ENCODE peak calls at places on chromosome 20, in nine cellular contexts. T is ascending aorta, F is RWPE1, O is left ventricle myocardium inferior, A is fibroblast of lung, M is mesothelial cell of epicardium, X is SK-N-SH, B is lower lobe of right lung, I is foreskin fibroblast. G is an unnamed sample.

GRCh38 chr20:58647814-58648501 is 3.1 kb upstream of the STX16 start:
- DNase-seq in B (no peak), M (peak), T (no peak), X (no peak), A (peak), F (no peak), O (no peak), I (no peak), G (no peak)

GRCh38 chr20:62370115-62370806 is 3.1 kb upstream of the LAMA5 start:
- DNase-seq in O (no peak), F (peak), M (no peak), T (no peak), A (peak), X (no peak), B (no peak), I (peak), G (no peak)

GRCh38 chr20:42855896-42856295 is 333.8 kb downstream of the PTPRT start:
- DNase-seq in F (no peak), T (no peak), X (no peak), M (no peak), I (no peak), A (no peak), B (no peak), O (no peak), G (no peak)

GRCh38 chr20:50192364-50193168 is 1.9 kb downstream of the CEBPB start:
- DNase-seq in T (peak), M (peak), A (peak), I (peak), O (peak), B (peak), X (peak), F (peak), G (no peak)

GRCh38 chr20:51862796-51863195 is 60.5 kb upstream of the SALL4 start:
- DNase-seq in X (no peak), T (no peak), A (no peak), B (no peak), I (no peak), O (no peak), F (no peak), M (no peak), G (no peak)

GRCh38 chr20:22285555-22285954 is 298.8 kb downstream of the FOXA2 start:
- DNase-seq in T (no peak), B (no peak), O (no peak), F (no peak), A (no peak), M (no peak), I (no peak), X (no peak), G (no peak)

GRCh38 chr20:54212226-54212625 is 4.3 kb downstream of the PFDN4 start:
- DNase-seq in X (no peak), A (peak), B (no peak), T (no peak), M (no peak), I (peak), O (no peak), F (no peak), G (no peak)

GRCh38 chr20:58883243-58883691 is 30.8 kb downstream of the GNAS start:
- DNase-seq in F (no peak), T (no peak), M (no peak), X (no peak), O (no peak), A (no peak), B (no peak), I (no peak), G (no peak)

GRCh38 chr20:47931002-47931401 is 145.7 kb upstream of the SULF2 start:
- DNase-seq in F (no peak), X (no peak), O (no peak), B (no peak), I (no peak), M (no peak), A (no peak), T (no peak), G (no peak)

GRCh38 chr20:3889489-3890409 is 562 bp downstream of the PANK2 start:
- DNase-seq in B (peak), X (peak), I (no peak), A (no peak), T (no peak), M (peak), O (peak), F (peak), G (no peak)

GRCh38 chr20:54506643-54507042 is 31.2 kb downstream of the DOK5 start:
- DNase-seq in X (no peak), B (no peak), M (no peak), A (no peak), I (no peak), O (no peak), F (no peak), T (no peak), G (no peak)

GRCh38 chr20:12570371-12570770 is 438.4 kb upstream of the SPTLC3 start:
- DNase-seq in T (no peak), A (no peak), O (no peak), M (no peak), B (no peak), F (no peak), X (peak), I (no peak), G (no peak)

GRCh38 chr20:881051-881820 is 34.9 kb downstream of the ANGPT4 start:
- DNase-seq in B (no peak), T (no peak), X (no peak), O (no peak), M (no peak), F (peak), A (peak), I (peak), G (no peak)

GRCh38 chr20:18380908-18381529 is 85.8 kb downstream of the DZANK1 start:
- DNase-seq in M (no peak), T (no peak), B (no peak), I (no peak), X (no peak), A (no peak), O (no peak), F (no peak), G (no peak)

GRCh38 chr20:62601172-62601571 is 41.1 kb upstream of the SLCO4A1 start:
- DNase-seq in T (no peak), I (no peak), O (no peak), F (no peak), X (no peak), B (no peak), A (no peak), M (no peak), G (no peak)

GRCh38 chr20:44010162-44010704 is 95.6 kb downstream of the TOX2 start:
- DNase-seq in T (no peak), O (no peak), A (no peak), M (no peak), X (peak), F (no peak), I (no peak), B (no peak), G (no peak)

GRCh38 chr20:25286917-25287316 is 39.0 kb downstream of the PYGB start:
- DNase-seq in A (no peak), X (no peak), O (peak), I (no peak), T (peak), M (no peak), B (peak), F (no peak), G (no peak)

GRCh38 chr20:47146703-47147102 is 209.8 kb downstream of the ZMYND8 start:
- DNase-seq in A (peak), M (no peak), F (no peak), T (no peak), B (no peak), I (peak), X (no peak), O (no peak), G (no peak)

GRCh38 chr20:7375905-7376304 is 564.4 kb downstream of the HAO1 start:
- DNase-seq in B (no peak), X (no peak), I (no peak), A (peak), M (no peak), T (no peak), F (peak), O (no peak), G (no peak)

GRCh38 chr20:45779011-45779915 is 12.4 kb downstream of the WFDC3 start:
- DNase-seq in F (peak), X (no peak), A (peak), T (peak), B (peak), M (no peak), O (peak), I (peak), G (no peak)

GRCh38 chr20:5070570-5070969 is 49.2 kb downstream of the PCNA start:
- DNase-seq in B (no peak), I (no peak), A (no peak), M (no peak), X (no peak), T (no peak), O (no peak), F (no peak), G (no peak)

GRCh38 chr20:57667924-57668782 is 41.7 kb downstream of the PMEPA1 start:
- DNase-seq in O (no peak), A (no peak), T (no peak), B (peak), M (no peak), X (no peak), I (no peak), F (no peak), G (no peak)

GRCh38 chr20:43723194-43723593 is 3.6 kb downstream of the GTSF1L start:
- DNase-seq in M (no peak), F (no peak), O (no peak), X (peak), B (no peak), T (no peak), A (peak), I (no peak), G (no peak)

GRCh38 chr20:24685736-24686135 is 216.3 kb downstream of the SYNDIG1 start:
- DNase-seq in F (no peak), O (no peak), B (no peak), X (no peak), T (peak), M (no peak), I (no peak), A (no peak), G (no peak)

GRCh38 chr20:5402903-5403531 is 86.3 kb upstream of the PROKR2 start:
- DNase-seq in I (no peak), X (no peak), A (no peak), B (no peak), F (peak), O (no peak), T (no peak), M (no peak), G (no peak)

GRCh38 chr20:10696650-10697049 is 22.9 kb upstream of the JAG1 start:
- DNase-seq in F (no peak), O (no peak), A (no peak), I (no peak), T (no peak), M (no peak), X (no peak), B (no peak), G (no peak)

GRCh38 chr20:37347891-37348642 is 2.1 kb downstream of the SRC start:
- DNase-seq in X (peak), A (no peak), O (no peak), M (no peak), F (no peak), B (no peak), T (no peak), I (no peak), G (no peak)

GRCh38 chr20:54356726-54357235 is 118.6 kb upstream of the DOK5 start:
- DNase-seq in M (no peak), I (peak), F (no peak), T (no peak), A (peak), X (no peak), O (no peak), B (no peak), G (no peak)

GRCh38 chr20:8414611-8415274 is 282.7 kb downstream of the PLCB1 start:
- DNase-seq in X (no peak), T (no peak), I (peak), F (peak), M (no peak), O (no peak), A (peak), B (no peak), G (no peak)

GRCh38 chr20:50321797-50322480 is 131.3 kb downstream of the CEBPB start:
- DNase-seq in A (peak), B (peak), X (peak), I (no peak), M (no peak), F (peak), O (no peak), T (no peak), G (no peak)

GRCh38 chr20:51562334-51563140 is 20.0 kb upstream of the NFATC2 start:
- DNase-seq in M (peak), F (peak), B (peak), O (peak), I (peak), X (peak), A (peak), T (peak), G (no peak)

GRCh38 chr20:10919549-10920140 is 245.8 kb upstream of the JAG1 start:
- DNase-seq in I (peak), M (no peak), X (no peak), A (peak), B (no peak), T (peak), F (peak), O (peak), G (no peak)

GRCh38 chr20:44963325-44964215 is 2.7 kb upstream of the STK4 start:
- DNase-seq in O (no peak), I (no peak), A (no peak), T (no peak), F (no peak), M (no peak), X (no peak), B (no peak), G (no peak)

GRCh38 chr20:1390552-1391403 is 2.1 kb downstream of the FKBP1A start:
- DNase-seq in A (no peak), I (no peak), X (no peak), F (no peak), M (no peak), B (no peak), T (no peak), O (no peak), G (no peak)

GRCh38 chr20:35290887-35291417 is 1.3 kb downstream of the FAM83C start:
- DNase-seq in O (no peak), I (no peak), X (no peak), T (no peak), M (no peak), B (no peak), A (no peak), F (no peak), G (no peak)
- TF ChIP-seq CTCF in O (no peak), I (no peak), X (no peak), T (no peak), M (no peak), B (no peak), A (no peak), F (no peak), G (no peak)

DNA sequence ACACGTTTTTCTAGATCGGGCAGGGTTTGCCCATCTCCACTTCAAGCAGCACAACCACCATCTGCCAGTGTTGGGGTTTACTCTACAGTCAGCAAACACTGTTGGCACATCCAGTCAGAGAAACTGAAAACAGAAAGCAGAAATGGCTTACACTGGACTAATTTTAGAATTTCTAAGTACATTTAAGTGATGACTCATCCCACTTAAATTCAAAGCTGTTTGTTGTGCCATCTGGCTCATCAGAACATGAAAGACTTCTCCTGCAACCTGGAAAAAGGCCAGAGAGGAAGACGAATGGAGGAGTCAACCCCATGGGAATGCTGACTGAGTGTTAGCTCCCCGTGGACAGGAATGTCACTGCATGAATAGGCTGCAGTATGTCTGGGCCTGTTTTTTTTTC is 21.8 kb downstream of the FAM209B start:
- DNase-seq in M (no peak), B (no peak), A (peak), I (peak), F (peak), O (no peak), T (peak), X (no peak), G (no peak)
- TF ChIP-seq CTCF in M (no peak), B (no peak), A (peak), I (peak), F (peak), O (peak), T (no peak), X (no peak), G (no peak)

GRCh38 chr20:33917813-33918525 is 75.7 kb upstream of the RALY start:
- DNase-seq in M (no peak), B (no peak), A (no peak), O (no peak), X (no peak), T (no peak), I (no peak), F (no peak), G (no peak)
- TF ChIP-seq CTCF in M (no peak), B (no peak), A (no peak), O (no peak), X (no peak), T (no peak), I (no peak), F (no peak), G (no peak)

GRCh38 chr20:48986899-48987298 is 59.2 kb upstream of the CSE1L start:
- DNase-seq in O (no peak), I (no peak), M (no peak), T (no peak), B (no peak), X (peak), F (peak), A (no peak), G (no peak)
- TF ChIP-seq CTCF in O (peak), I (peak), M (no peak), T (no peak), B (no peak), X (peak), F (peak), A (peak), G (peak)

G was measured in D721Med.